ENCODE peak calls at places on chromosomes 5 and 9, in seven cellular contexts. A, X, Z, J, L, P and Y are unnamed samples.

GRCh38 chr5:94468531-94468930 is 149.9 kb downstream of the KIAA0825 start:
- DNase-seq in Z (no peak), P (no peak), L (no peak), X (no peak), A (no peak), J (no peak), Y (no peak)

GRCh38 chr9:134503301-134504105 is 138.1 kb upstream of the COL5A1 start:
- DNase-seq in J (peak), X (no peak), A (no peak), L (no peak), P (no peak), Z (no peak), Y (no peak)

GRCh38 chr5:96780626-96781025 is 27.1 kb downstream of the ERAP1 start:
- DNase-seq in L (no peak), A (no peak), Z (no peak), X (no peak), J (no peak), P (no peak), Y (no peak)

GRCh38 chr5:58860680-58861079 is 277.8 kb downstream of the RAB3C start:
- DNase-seq in A (no peak), P (peak), Z (no peak), L (no peak), X (no peak), J (no peak), Y (no peak)

GRCh38 chr5:82092-82491 is 9.9 kb upstream of the PLEKHG4B start:
- DNase-seq in A (no peak), L (no peak), Z (no peak), X (no peak), P (no peak), J (no peak), Y (no peak)

GRCh38 chr9:123954921-123955320 is 25.0 kb upstream of the DENND1A start:
- DNase-seq in X (no peak), P (no peak), L (no peak), J (no peak), Z (peak), A (no peak), Y (no peak)

GRCh38 chr5:150178262-150178661 is 11.6 kb upstream of the SLC6A7 start:
- DNase-seq in A (no peak), Z (no peak), J (no peak), P (no peak), L (no peak), X (no peak), Y (no peak)

GRCh38 chr5:173454381-173454763 is 126.2 kb upstream of the STC2 start:
- DNase-seq in J (no peak), A (no peak), Z (peak), L (no peak), P (no peak), X (no peak), Y (no peak)

GRCh38 chr9:124654431-124654830 is 116.7 kb downstream of the NR6A1 start:
- DNase-seq in X (no peak), A (no peak), J (no peak), L (no peak), Z (no peak), P (peak), Y (no peak)

GRCh38 chr9:16246785-16247184 is 623.7 kb downstream of the BNC2 start:
- DNase-seq in Z (no peak), X (no peak), A (no peak), J (no peak), L (no peak), P (no peak), Y (no peak)

GRCh38 chr5:153784277-153784676 is 254.4 kb downstream of the FAM114A2 start:
- DNase-seq in A (no peak), J (no peak), X (no peak), Z (no peak), P (no peak), L (no peak), Y (no peak)

GRCh38 chr5:1524799-1525623 is 1.3 kb upstream of the LPCAT1 start:
- DNase-seq in Z (no peak), P (no peak), X (no peak), L (peak), A (no peak), J (peak), Y (no peak)

GRCh38 chr5:179301796-179302195 is 43.5 kb downstream of the ADAMTS2 start:
- DNase-seq in L (peak), P (no peak), X (no peak), A (no peak), Z (no peak), J (peak), Y (no peak)

GRCh38 chr5:163571755-163572154 is 66.3 kb downstream of the MAT2B start:
- DNase-seq in Z (no peak), J (no peak), X (no peak), A (no peak), L (no peak), P (no peak), Y (no peak)

GRCh38 chr5:133967715-133968056 is 739 bp downstream of the C5orf15 start:
- DNase-seq in L (no peak), A (no peak), J (no peak), Z (peak), X (no peak), P (no peak), Y (no peak)

GRCh38 chr9:79742145-79742820 is 170.5 kb downstream of the TLE4 start:
- DNase-seq in J (no peak), A (peak), Z (no peak), L (no peak), X (no peak), P (no peak), Y (no peak)

GRCh38 chr5:179801304-179802206 is 5.1 kb downstream of the MGAT4B start:
- DNase-seq in Z (peak), L (peak), J (peak), P (no peak), X (no peak), A (no peak), Y (peak)

GRCh38 chr5:176994460-176995121 is 12.0 kb downstream of the UIMC1 start:
- DNase-seq in X (no peak), L (no peak), A (no peak), Z (peak), P (no peak), J (peak), Y (no peak)

GRCh38 chr9:133714606-133715294 is 23.4 kb downstream of the SARDH start:
- DNase-seq in Z (peak), L (peak), X (no peak), A (no peak), P (no peak), J (peak), Y (no peak)

GRCh38 chr5:172834570-172835245 is 657 bp downstream of the ERGIC1 start:
- DNase-seq in A (no peak), J (peak), L (no peak), X (no peak), Z (peak), P (no peak), Y (no peak)

GRCh38 chr5:172640822-172641358 is at the start of gene NEURL1B:
- DNase-seq in Z (peak), J (peak), X (peak), P (peak), A (peak), L (peak), Y (peak)

GRCh38 chr5:74903165-74903787 is 37.1 kb upstream of the FAM169A start:
- DNase-seq in X (no peak), J (no peak), A (no peak), P (no peak), L (no peak), Z (peak), Y (no peak)

GRCh38 chr9:88532320-88532719 is 2.7 kb upstream of the NXNL2 start:
- DNase-seq in A (no peak), X (no peak), P (no peak), Z (peak), L (peak), J (no peak), Y (no peak)

GRCh38 chr5:39213437-39214207 is 5.7 kb downstream of the FYB1 start:
- DNase-seq in X (no peak), J (no peak), Z (no peak), L (no peak), P (no peak), A (no peak), Y (no peak)

GRCh38 chr5:106290841-106291240 is 1379.9 kb downstream of the EFNA5 start:
- DNase-seq in X (no peak), L (no peak), P (no peak), J (no peak), A (no peak), Z (no peak), Y (no peak)

GRCh38 chr9:104313396-104314110 is 190.5 kb upstream of the OR13F1 start:
- DNase-seq in Z (no peak), A (no peak), J (no peak), L (no peak), P (no peak), X (no peak), Y (no peak)